ENCODE peak calls at places on chromosomes 4 and X, in six cellular contexts. One of them, this sample, is unnamed.

GRCh38 chr4:766152-766515 is 59.8 kb downstream of the CPLX1 start:
- DNase-seq in spleen: no peak
- DNase-seq in K562: peak; percentile 36
- DNase-seq in fibroblast of the aortic adventitia: peak; percentile 18
- DNase-seq in AG04450: no peak
- DNase-seq in astrocyte of the spinal cord: peak; percentile 34
- DNase-seq in this sample: no peak

GRCh38 chrX:147476008-147476407 is 435.7 kb upstream of the FMR1 start:
- DNase-seq in spleen: no peak
- DNase-seq in K562: peak; percentile 3
- DNase-seq in fibroblast of the aortic adventitia: no peak
- DNase-seq in AG04450: no peak
- DNase-seq in astrocyte of the spinal cord: no peak
- DNase-seq in this sample: peak; percentile 37

GRCh38 chr4:26268246-26268645 is 52.6 kb upstream of the RBPJ start:
- DNase-seq in spleen: no peak
- DNase-seq in K562: no peak
- DNase-seq in fibroblast of the aortic adventitia: no peak
- DNase-seq in AG04450: no peak
- DNase-seq in astrocyte of the spinal cord: no peak
- DNase-seq in this sample: no peak

GRCh38 chrX:119516157-119516702 is 48.0 kb downstream of the SLC25A5 start:
- DNase-seq in spleen: no peak
- DNase-seq in K562: peak; percentile 76
- DNase-seq in fibroblast of the aortic adventitia: peak; percentile 72
- DNase-seq in AG04450: peak; percentile 30
- DNase-seq in astrocyte of the spinal cord: peak; percentile 67
- DNase-seq in this sample: peak; percentile 33

GRCh38 chrX:118350221-118350620 is 4.3 kb downstream of the WDR44 start:
- DNase-seq in spleen: no peak
- DNase-seq in K562: no peak
- DNase-seq in fibroblast of the aortic adventitia: peak; percentile 41
- DNase-seq in AG04450: no peak
- DNase-seq in astrocyte of the spinal cord: no peak
- DNase-seq in this sample: no peak

GRCh38 chr4:133594246-133595207 is 445.4 kb downstream of the PCDH10 start:
- DNase-seq in spleen: no peak
- DNase-seq in K562: no peak
- DNase-seq in fibroblast of the aortic adventitia: no peak
- DNase-seq in AG04450: no peak
- DNase-seq in astrocyte of the spinal cord: peak; percentile 44
- DNase-seq in this sample: no peak

GRCh38 chrX:124963717-124964116 is 356.0 kb upstream of the TEX13C start:
- DNase-seq in spleen: no peak
- DNase-seq in K562: no peak
- DNase-seq in fibroblast of the aortic adventitia: no peak
- DNase-seq in AG04450: no peak
- DNase-seq in astrocyte of the spinal cord: no peak
- DNase-seq in this sample: no peak

GRCh38 chr4:176123710-176124407 is 58.2 kb downstream of the WDR17 start:
- DNase-seq in spleen: no peak
- DNase-seq in K562: peak; percentile 11
- DNase-seq in fibroblast of the aortic adventitia: peak; percentile 8
- DNase-seq in AG04450: no peak
- DNase-seq in astrocyte of the spinal cord: peak; percentile 14
- DNase-seq in this sample: peak; percentile 15

GRCh38 chr4:161505141-161505540 is 658.7 kb downstream of the FSTL5 start:
- DNase-seq in spleen: no peak
- DNase-seq in K562: no peak
- DNase-seq in fibroblast of the aortic adventitia: no peak
- DNase-seq in AG04450: no peak
- DNase-seq in astrocyte of the spinal cord: no peak
- DNase-seq in this sample: no peak

GRCh38 chr4:60314367-60314766 is 885.8 kb upstream of the ADGRL3 start:
- DNase-seq in spleen: no peak
- DNase-seq in K562: no peak
- DNase-seq in fibroblast of the aortic adventitia: no peak
- DNase-seq in AG04450: no peak
- DNase-seq in astrocyte of the spinal cord: peak; percentile 16
- DNase-seq in this sample: no peak

GRCh38 chrX:21972721-21973120 is 32.2 kb downstream of the SMS start:
- DNase-seq in spleen: no peak
- DNase-seq in K562: no peak
- DNase-seq in fibroblast of the aortic adventitia: peak; percentile 78
- DNase-seq in AG04450: peak; percentile 44
- DNase-seq in astrocyte of the spinal cord: peak; percentile 84
- DNase-seq in this sample: no peak

GRCh38 chrX:28178206-28178605 is 197.0 kb upstream of the DCAF8L1 start:
- DNase-seq in spleen: no peak
- DNase-seq in K562: no peak
- DNase-seq in fibroblast of the aortic adventitia: no peak
- DNase-seq in AG04450: no peak
- DNase-seq in astrocyte of the spinal cord: no peak
- DNase-seq in this sample: no peak

GRCh38 chrX:28177202-28177601 is 196.0 kb upstream of the DCAF8L1 start:
- DNase-seq in spleen: no peak
- DNase-seq in K562: peak; percentile 1
- DNase-seq in fibroblast of the aortic adventitia: no peak
- DNase-seq in AG04450: no peak
- DNase-seq in astrocyte of the spinal cord: no peak
- DNase-seq in this sample: peak; percentile 33
- TF ChIP-seq CTCF in spleen: no peak
- TF ChIP-seq CTCF in K562: no peak
- TF ChIP-seq CTCF in fibroblast of the aortic adventitia: peak; percentile 3
- TF ChIP-seq CTCF in AG04450: peak; percentile 11
- TF ChIP-seq CTCF in astrocyte of the spinal cord: peak; percentile 35
- TF ChIP-seq CTCF in this sample: peak; percentile 60

GRCh38 chr4:31108762-31109161 is 388.6 kb downstream of the PCDH7 start:
- DNase-seq in spleen: no peak
- DNase-seq in K562: no peak
- DNase-seq in fibroblast of the aortic adventitia: no peak
- DNase-seq in AG04450: no peak
- DNase-seq in astrocyte of the spinal cord: no peak
- DNase-seq in this sample: no peak
- TF ChIP-seq CTCF in spleen: no peak
- TF ChIP-seq CTCF in K562: no peak
- TF ChIP-seq CTCF in fibroblast of the aortic adventitia: no peak
- TF ChIP-seq CTCF in AG04450: no peak
- TF ChIP-seq CTCF in astrocyte of the spinal cord: no peak
- TF ChIP-seq CTCF in this sample: no peak

GRCh38 chr4:150436598-150437370 is 145.2 kb upstream of the MAB21L2 start:
- DNase-seq in spleen: no peak
- DNase-seq in K562: no peak
- DNase-seq in fibroblast of the aortic adventitia: no peak
- DNase-seq in AG04450: no peak
- DNase-seq in astrocyte of the spinal cord: no peak
- DNase-seq in this sample: no peak
- TF ChIP-seq CTCF in spleen: no peak
- TF ChIP-seq CTCF in K562: no peak
- TF ChIP-seq CTCF in fibroblast of the aortic adventitia: no peak
- TF ChIP-seq CTCF in AG04450: no peak
- TF ChIP-seq CTCF in astrocyte of the spinal cord: no peak
- TF ChIP-seq CTCF in this sample: no peak

GRCh38 chrX:39935414-39936064 is 162.2 kb downstream of the BCOR start:
- DNase-seq in spleen: no peak
- DNase-seq in K562: no peak
- DNase-seq in fibroblast of the aortic adventitia: no peak
- DNase-seq in AG04450: no peak
- DNase-seq in astrocyte of the spinal cord: peak; percentile 50
- DNase-seq in this sample: no peak
- TF ChIP-seq CTCF in spleen: no peak
- TF ChIP-seq CTCF in K562: peak; percentile 15
- TF ChIP-seq CTCF in fibroblast of the aortic adventitia: no peak
- TF ChIP-seq CTCF in AG04450: no peak
- TF ChIP-seq CTCF in astrocyte of the spinal cord: peak; percentile 23
- TF ChIP-seq CTCF in this sample: no peak

DNA sequence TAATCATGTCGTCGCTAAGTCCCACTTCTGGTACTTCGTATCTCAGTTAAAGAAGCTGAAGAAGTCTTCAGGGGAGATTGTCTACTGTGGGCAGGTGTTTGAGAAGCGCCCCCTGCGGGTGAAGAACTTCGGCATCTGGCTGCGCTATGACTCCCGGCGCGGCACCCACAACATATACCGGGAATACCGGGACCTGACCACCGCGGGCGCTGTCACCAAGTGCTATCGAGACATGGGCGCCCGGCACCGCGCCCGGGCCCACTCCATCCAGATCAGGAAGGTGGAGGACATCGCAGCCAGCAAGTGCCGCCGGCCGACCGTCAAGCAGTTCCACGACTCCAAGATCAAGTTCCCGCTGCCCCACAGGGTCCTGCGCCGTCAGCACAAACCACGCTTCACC is 11.3 kb downstream of the PNCK start:
- DNase-seq in spleen: peak; percentile 83
- DNase-seq in K562: peak; percentile 76
- DNase-seq in fibroblast of the aortic adventitia: peak; percentile 20
- DNase-seq in AG04450: no peak
- DNase-seq in astrocyte of the spinal cord: no peak
- DNase-seq in this sample: peak; percentile 54
- TF ChIP-seq CTCF in spleen: no peak
- TF ChIP-seq CTCF in K562: peak; percentile 78
- TF ChIP-seq CTCF in fibroblast of the aortic adventitia: peak; percentile 40
- TF ChIP-seq CTCF in AG04450: peak; percentile 42
- TF ChIP-seq CTCF in astrocyte of the spinal cord: peak; percentile 41
- TF ChIP-seq CTCF in this sample: peak; percentile 46

GRCh38 chrX:40172169-40172979 is 74.6 kb upstream of the BCOR start:
- DNase-seq in spleen: peak; percentile 89
- DNase-seq in K562: peak; percentile 94
- DNase-seq in fibroblast of the aortic adventitia: peak; percentile 57
- DNase-seq in AG04450: no peak
- DNase-seq in astrocyte of the spinal cord: peak; percentile 58
- DNase-seq in this sample: peak; percentile 58
- TF ChIP-seq CTCF in spleen: no peak
- TF ChIP-seq CTCF in K562: no peak
- TF ChIP-seq CTCF in fibroblast of the aortic adventitia: no peak
- TF ChIP-seq CTCF in AG04450: no peak
- TF ChIP-seq CTCF in astrocyte of the spinal cord: no peak
- TF ChIP-seq CTCF in this sample: no peak

DNA sequence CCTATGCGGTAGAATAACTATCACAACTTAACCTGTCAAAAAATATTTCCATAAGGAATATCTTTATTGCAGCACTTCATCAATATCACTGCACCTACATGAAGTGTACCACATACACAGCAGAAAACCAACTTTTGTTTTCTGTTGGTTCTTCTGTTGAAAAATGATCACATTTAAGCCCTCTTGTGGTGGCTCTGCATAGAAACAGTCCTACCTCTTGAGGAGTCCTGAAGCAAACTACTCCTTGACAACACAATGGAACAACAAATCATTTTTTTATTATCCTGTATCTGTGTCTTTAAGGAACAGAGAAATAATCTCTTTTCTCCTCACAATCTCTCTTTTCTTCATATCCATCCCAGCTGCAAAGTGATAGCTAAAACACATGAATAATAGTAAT is 39.8 kb upstream of the ATOH1 start:
- DNase-seq in spleen: no peak
- DNase-seq in K562: peak; percentile 8
- DNase-seq in fibroblast of the aortic adventitia: peak; percentile 4
- DNase-seq in AG04450: no peak
- DNase-seq in astrocyte of the spinal cord: peak; percentile 38
- DNase-seq in this sample: peak; percentile 13
- TF ChIP-seq CTCF in spleen: no peak
- TF ChIP-seq CTCF in K562: no peak
- TF ChIP-seq CTCF in fibroblast of the aortic adventitia: peak; percentile 39
- TF ChIP-seq CTCF in AG04450: peak; percentile 58
- TF ChIP-seq CTCF in astrocyte of the spinal cord: peak; percentile 63
- TF ChIP-seq CTCF in this sample: peak; percentile 64

DNA sequence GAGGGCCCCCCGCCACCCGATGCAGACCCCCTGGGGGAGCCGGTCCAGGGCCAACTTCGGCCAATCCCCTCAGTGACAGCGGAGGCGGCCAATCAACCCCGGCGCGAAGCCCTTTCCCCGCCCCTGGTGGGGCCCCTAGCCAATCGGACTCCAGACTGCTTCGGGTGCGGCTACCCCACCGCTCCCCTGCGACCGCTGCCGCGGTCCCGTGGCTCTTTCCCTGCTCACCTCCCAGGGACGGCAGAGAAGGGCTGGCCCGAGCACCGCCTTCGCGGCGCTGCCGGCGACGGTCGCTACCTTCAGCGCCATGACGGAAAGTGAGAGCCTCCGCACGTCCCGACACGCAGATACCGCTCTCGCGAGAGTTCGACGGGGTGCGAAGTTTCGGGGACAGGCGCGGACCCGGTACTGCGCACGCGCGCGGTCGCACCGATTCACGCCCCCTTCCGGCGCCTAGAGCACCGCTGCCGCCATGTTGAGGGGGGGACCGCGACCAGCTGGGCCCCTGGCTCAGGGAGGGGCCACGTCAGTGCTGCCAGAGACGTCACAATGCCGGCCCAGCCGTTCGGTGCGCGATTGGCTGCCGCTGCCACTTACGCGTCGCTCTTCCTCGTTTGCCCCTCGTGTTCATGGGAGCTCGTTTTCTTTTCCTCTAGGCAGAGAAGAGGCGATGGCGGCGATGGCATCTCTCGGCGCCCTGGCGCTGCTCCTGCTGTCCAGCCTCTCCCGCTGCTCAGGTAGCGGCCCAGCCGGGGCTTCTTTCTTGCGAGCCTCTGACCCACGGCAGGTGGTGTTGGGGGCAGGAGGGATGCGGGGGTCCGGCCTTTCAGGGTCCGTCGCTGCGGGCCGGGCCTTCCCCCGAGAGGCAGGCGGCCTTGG is at the start of the genes IDH3G and SSR4:
- DNase-seq in spleen: peak; percentile 97
- DNase-seq in K562: peak; percentile 96
- DNase-seq in fibroblast of the aortic adventitia: peak; percentile 92
- DNase-seq in AG04450: peak; percentile 88
- DNase-seq in astrocyte of the spinal cord: peak; percentile 95
- DNase-seq in this sample: peak; percentile 90
- TF ChIP-seq CTCF in spleen: no peak
- TF ChIP-seq CTCF in K562: no peak
- TF ChIP-seq CTCF in fibroblast of the aortic adventitia: peak; percentile 15
- TF ChIP-seq CTCF in AG04450: no peak
- TF ChIP-seq CTCF in astrocyte of the spinal cord: no peak
- TF ChIP-seq CTCF in this sample: no peak

DNA sequence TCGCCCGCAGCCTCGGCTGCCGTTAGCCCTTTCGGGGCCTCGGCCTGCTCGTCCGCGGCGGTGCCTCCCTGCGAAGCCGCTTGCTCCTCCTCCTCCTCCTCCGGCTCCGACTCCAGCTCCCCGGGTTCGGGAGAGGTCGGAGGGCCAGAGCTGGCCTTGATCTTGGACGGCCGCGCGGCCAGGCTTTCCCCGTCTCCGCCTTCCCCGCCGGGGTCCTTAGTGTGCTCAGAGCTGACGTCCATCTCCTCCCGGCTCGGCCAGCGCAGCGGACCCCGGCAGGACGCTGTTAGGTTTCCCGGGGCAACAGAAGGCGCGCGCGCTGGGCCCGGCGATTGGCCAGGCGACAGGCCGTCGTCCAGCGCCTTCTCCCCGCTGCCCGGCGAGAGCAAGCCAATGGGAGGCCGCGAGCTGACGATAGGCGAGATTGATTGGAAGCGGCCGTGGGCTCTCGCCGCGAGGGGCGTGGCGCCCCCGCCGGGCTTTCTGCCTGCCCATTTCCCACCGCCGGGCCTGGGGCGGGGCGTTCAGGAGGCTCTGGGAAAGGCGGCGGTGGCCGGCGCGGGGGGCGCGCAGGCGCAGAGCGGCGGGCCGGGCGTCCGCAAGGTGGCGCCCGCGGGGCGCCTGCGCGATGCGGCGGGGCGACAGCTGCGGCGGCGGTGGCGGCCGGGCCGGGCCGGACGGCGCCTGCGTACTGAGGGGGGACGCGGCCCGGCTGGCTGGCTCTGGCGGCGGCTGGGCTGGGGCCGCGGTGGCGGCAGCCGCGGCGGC is at the start of gene TADA2B:
- DNase-seq in spleen: peak; percentile 98
- DNase-seq in K562: peak; percentile 98
- DNase-seq in fibroblast of the aortic adventitia: peak; percentile 96
- DNase-seq in AG04450: peak; percentile 92
- DNase-seq in astrocyte of the spinal cord: peak; percentile 99
- DNase-seq in this sample: peak; percentile 99
- TF ChIP-seq CTCF in spleen: peak; percentile 19
- TF ChIP-seq CTCF in K562: peak; percentile 53
- TF ChIP-seq CTCF in fibroblast of the aortic adventitia: peak; percentile 35
- TF ChIP-seq CTCF in AG04450: no peak
- TF ChIP-seq CTCF in astrocyte of the spinal cord: peak; percentile 19
- TF ChIP-seq CTCF in this sample: peak; percentile 22